ENCODE peak calls at places on chromosomes 2 and 18, in four cellular contexts. C is left ventricle myocardium inferior, L is GM12891, P is AML-193. W is an unnamed sample.

GRCh38 chr2:55025082-55025481 is 25.2 kb downstream of the RTN4 start:
- DNase-seq in C (no peak), P (no peak), L (no peak), W (no peak)

GRCh38 chr2:182186132-182186735 is 200.6 kb downstream of the PPP1R1C start:
- DNase-seq in L (peak), P (peak), C (no peak), W (no peak)

GRCh38 chr2:235352541-235352940 is 141.3 kb upstream of the AGAP1 start:
- DNase-seq in P (no peak), L (no peak), C (no peak), W (no peak)

GRCh38 chr2:2827237-2827636 is 496.2 kb upstream of the MYT1L start:
- DNase-seq in C (no peak), L (no peak), P (no peak), W (no peak)

GRCh38 chr2:95379616-95379925 is 22.9 kb upstream of the FAHD2A start:
- DNase-seq in L (no peak), C (no peak), P (no peak), W (no peak)

GRCh38 chr2:169983506-169983905 is 156.3 kb downstream of the UBR3 start:
- DNase-seq in P (no peak), L (no peak), C (no peak), W (no peak)

GRCh38 chr2:65722028-65722427 is 289.6 kb upstream of the SPRED2 start:
- DNase-seq in P (no peak), L (no peak), C (peak), W (no peak)

GRCh38 chr2:219851169-219851568 is 223.7 kb downstream of the SLC4A3 start:
- DNase-seq in P (no peak), L (no peak), C (no peak), W (no peak)

GRCh38 chr18:47996091-47996541 is 65.7 kb upstream of the SMAD2 start:
- DNase-seq in C (no peak), L (no peak), P (no peak), W (no peak)

GRCh38 chr18:11751305-11752115 is 62.4 kb downstream of the GNAL start:
- DNase-seq in C (no peak), P (no peak), L (no peak), W (no peak)

GRCh38 chr2:30356061-30356460 is 91.0 kb upstream of the LCLAT1 start:
- DNase-seq in P (no peak), L (no peak), C (no peak), W (no peak)

GRCh38 chr2:7014201-7014640 is 97.0 kb downstream of the RNF144A start:
- DNase-seq in P (peak), C (no peak), L (no peak), W (no peak)

GRCh38 chr2:206698811-206699210 is 19.4 kb downstream of the DYTN start:
- DNase-seq in L (no peak), C (no peak), P (no peak), W (no peak)

W was measured in AG04449.